ENCODE peak calls at places on chromosomes 5 and 9, in six cellular contexts. One of them, this sample, is unnamed.
A peak's percentile ranks its signal among the peaks of the same experiment; 100 is the strongest.

GRCh38 chr5:79756102-79756501 is 66.5 kb downstream of the CMYA5 start:
- DNase-seq in stimulated activated naive CD4-positive, alpha-beta T cell: no peak
- DNase-seq in GM23248: no peak
- DNase-seq in GM10248: no peak
- DNase-seq in HS-27A: no peak
- DNase-seq in HL-60: no peak
- DNase-seq in this sample: no peak

GRCh38 chr5:108670591-108671335 is 76.9 kb upstream of the FER start:
- DNase-seq in stimulated activated naive CD4-positive, alpha-beta T cell: no peak
- DNase-seq in GM23248: no peak
- DNase-seq in GM10248: no peak
- DNase-seq in HS-27A: no peak
- DNase-seq in HL-60: no peak
- DNase-seq in this sample: no peak

GRCh38 chr9:27165670-27166069 is 56.6 kb downstream of the TEK start:
- DNase-seq in stimulated activated naive CD4-positive, alpha-beta T cell: no peak
- DNase-seq in GM23248: no peak
- DNase-seq in GM10248: no peak
- DNase-seq in HS-27A: no peak
- DNase-seq in HL-60: no peak
- DNase-seq in this sample: no peak

GRCh38 chr9:124869986-124870560 is 8.1 kb downstream of the ARPC5L start:
- DNase-seq in stimulated activated naive CD4-positive, alpha-beta T cell: peak; percentile 79
- DNase-seq in GM23248: peak; percentile 58
- DNase-seq in GM10248: peak; percentile 69
- DNase-seq in HS-27A: no peak
- DNase-seq in HL-60: peak; percentile 44
- DNase-seq in this sample: peak; percentile 90

GRCh38 chr9:36936498-36936831 is 97.6 kb downstream of the PAX5 start:
- DNase-seq in stimulated activated naive CD4-positive, alpha-beta T cell: no peak
- DNase-seq in GM23248: no peak
- DNase-seq in GM10248: no peak
- DNase-seq in HS-27A: no peak
- DNase-seq in HL-60: no peak
- DNase-seq in this sample: no peak

GRCh38 chr5:115456056-115456455 is 88.5 kb downstream of the FEM1C start:
- DNase-seq in stimulated activated naive CD4-positive, alpha-beta T cell: no peak
- DNase-seq in GM23248: no peak
- DNase-seq in GM10248: no peak
- DNase-seq in HS-27A: no peak
- DNase-seq in HL-60: no peak
- DNase-seq in this sample: no peak

GRCh38 chr5:155040984-155041383 is 27.4 kb downstream of the KIF4B start:
- DNase-seq in stimulated activated naive CD4-positive, alpha-beta T cell: no peak
- DNase-seq in GM23248: no peak
- DNase-seq in GM10248: no peak
- DNase-seq in HS-27A: no peak
- DNase-seq in HL-60: no peak
- DNase-seq in this sample: no peak

GRCh38 chr5:36688722-36689121 is 82.3 kb downstream of the SLC1A3 start:
- DNase-seq in stimulated activated naive CD4-positive, alpha-beta T cell: no peak
- DNase-seq in GM23248: peak; percentile 33
- DNase-seq in GM10248: no peak
- DNase-seq in HS-27A: no peak
- DNase-seq in HL-60: peak; percentile 58
- DNase-seq in this sample: no peak

GRCh38 chr9:27447036-27447700 is 76.9 kb upstream of the IFNK start:
- DNase-seq in stimulated activated naive CD4-positive, alpha-beta T cell: no peak
- DNase-seq in GM23248: no peak
- DNase-seq in GM10248: no peak
- DNase-seq in HS-27A: no peak
- DNase-seq in HL-60: no peak
- DNase-seq in this sample: no peak

GRCh38 chr5:57841671-57842375 is 359.2 kb upstream of the ACTBL2 start:
- DNase-seq in stimulated activated naive CD4-positive, alpha-beta T cell: no peak
- DNase-seq in GM23248: peak; percentile 91
- DNase-seq in GM10248: no peak
- DNase-seq in HS-27A: peak; percentile 93
- DNase-seq in HL-60: no peak
- DNase-seq in this sample: no peak

GRCh38 chr5:68216737-68217231 is 1.2 kb downstream of the PIK3R1 start:
- DNase-seq in stimulated activated naive CD4-positive, alpha-beta T cell: peak; percentile 29
- DNase-seq in GM23248: peak; percentile 62
- DNase-seq in GM10248: peak; percentile 34
- DNase-seq in HS-27A: no peak
- DNase-seq in HL-60: no peak
- DNase-seq in this sample: no peak

GRCh38 chr9:78131969-78132687 is 100.5 kb upstream of the GNAQ start:
- DNase-seq in stimulated activated naive CD4-positive, alpha-beta T cell: no peak
- DNase-seq in GM23248: peak; percentile 41
- DNase-seq in GM10248: no peak
- DNase-seq in HS-27A: no peak
- DNase-seq in HL-60: no peak
- DNase-seq in this sample: no peak

GRCh38 chr9:128550226-128550625 is 2.2 kb upstream of the SPTAN1 start:
- DNase-seq in stimulated activated naive CD4-positive, alpha-beta T cell: no peak
- DNase-seq in GM23248: peak; percentile 30
- DNase-seq in GM10248: peak; percentile 32
- DNase-seq in HS-27A: no peak
- DNase-seq in HL-60: no peak
- DNase-seq in this sample: peak; percentile 68

GRCh38 chr9:135611142-135611874 is 28.0 kb downstream of the GLT6D1 start:
- DNase-seq in stimulated activated naive CD4-positive, alpha-beta T cell: no peak
- DNase-seq in GM23248: no peak
- DNase-seq in GM10248: no peak
- DNase-seq in HS-27A: no peak
- DNase-seq in HL-60: no peak
- DNase-seq in this sample: no peak

GRCh38 chr5:54628049-54628448 is 110.5 kb downstream of the SNX18 start:
- DNase-seq in stimulated activated naive CD4-positive, alpha-beta T cell: no peak
- DNase-seq in GM23248: no peak
- DNase-seq in GM10248: no peak
- DNase-seq in HS-27A: no peak
- DNase-seq in HL-60: no peak
- DNase-seq in this sample: no peak

GRCh38 chr5:148780711-148781110 is 45.7 kb upstream of the ADRB2 start:
- DNase-seq in stimulated activated naive CD4-positive, alpha-beta T cell: no peak
- DNase-seq in GM23248: no peak
- DNase-seq in GM10248: no peak
- DNase-seq in HS-27A: no peak
- DNase-seq in HL-60: no peak
- DNase-seq in this sample: no peak

GRCh38 chr9:99954841-99955240 is 48.4 kb downstream of the STX17 start:
- DNase-seq in stimulated activated naive CD4-positive, alpha-beta T cell: no peak
- DNase-seq in GM23248: no peak
- DNase-seq in GM10248: peak; percentile 29
- DNase-seq in HS-27A: no peak
- DNase-seq in HL-60: no peak
- DNase-seq in this sample: no peak

This sample was measured in T-helper 2 cell treated with Interferon-gamma antibody and Interleukin-4, amounts not matched to agents 5 μg/mL and 100 μg/mL, for 36 hours.